ENCODE peak calls at places on chromosomes 7 and 10, in ten cellular contexts. X is PC-9, F is HFFc6, N is NCI-H2081, P is EL, B is nephron progenitor cell, O is HTR-8/SVneo, K is T-helper 9 cell, Q is NCI-H1105 treated with DMSO at 0.1 percent for 48 hours, Z is B cell. I is an unnamed sample.

GRCh38 chr10:23053036-23053435 is 42.3 kb upstream of the MSRB2 start:
- DNase-seq in X (peak), F (no peak), N (no peak), P (no peak), B (no peak), O (no peak), K (no peak), Q (no peak), Z (no peak), I (no peak)

GRCh38 chr7:125436220-125436619 is 506.6 kb upstream of the POT1 start:
- DNase-seq in X (no peak), F (no peak), N (no peak), P (no peak), B (no peak), O (no peak), K (no peak), Q (no peak), Z (no peak), I (no peak)

GRCh38 chr10:17200885-17201164 is 647 bp downstream of the TRDMT1 start:
- DNase-seq in X (peak), F (peak), N (no peak), P (peak), B (no peak), O (no peak), K (no peak), Q (peak), Z (no peak), I (no peak)

GRCh38 chr10:76155961-76156360 is 724.5 kb downstream of the LRMDA start:
- DNase-seq in X (no peak), F (no peak), N (no peak), P (no peak), B (no peak), O (no peak), K (no peak), Q (no peak), Z (no peak), I (no peak)

GRCh38 chr7:132666076-132666775 is 90.0 kb upstream of the PLXNA4 start:
- DNase-seq in X (peak), F (no peak), N (no peak), P (peak), B (no peak), O (no peak), K (no peak), Q (no peak), Z (no peak), I (no peak)

GRCh38 chr10:101295266-101295665 is 58.7 kb upstream of the BTRC start:
- DNase-seq in X (no peak), F (no peak), N (no peak), P (no peak), B (no peak), O (no peak), K (no peak), Q (no peak), Z (no peak), I (no peak)

GRCh38 chr7:37643876-37644275 is 39.7 kb upstream of the GPR141 start:
- DNase-seq in X (no peak), F (no peak), N (peak), P (no peak), B (peak), O (no peak), K (no peak), Q (no peak), Z (no peak), I (no peak)

GRCh38 chr10:98414578-98414931 is 427 bp downstream of the PYROXD2 start:
- DNase-seq in X (no peak), F (no peak), N (no peak), P (no peak), B (no peak), O (no peak), K (no peak), Q (no peak), Z (no peak), I (no peak)

GRCh38 chr10:72449842-72450495 is 95.2 kb upstream of the DNAJB12 start:
- DNase-seq in X (peak), F (no peak), N (no peak), P (no peak), B (no peak), O (no peak), K (no peak), Q (no peak), Z (no peak), I (no peak)

GRCh38 chr10:103769176-103769575 is 86.2 kb downstream of the SH3PXD2A start:
- DNase-seq in X (no peak), F (no peak), N (no peak), P (no peak), B (no peak), O (no peak), K (no peak), Q (no peak), Z (no peak), I (no peak)

GRCh38 chr10:79433324-79434222 is 11.9 kb downstream of the ZCCHC24 start:
- DNase-seq in X (no peak), F (no peak), N (no peak), P (no peak), B (no peak), O (no peak), K (no peak), Q (no peak), Z (no peak), I (no peak)

GRCh38 chr10:43965033-43965917 is 316.6 kb upstream of the ZNF32 start:
- DNase-seq in X (no peak), F (peak), N (no peak), P (peak), B (no peak), O (no peak), K (no peak), Q (no peak), Z (no peak), I (no peak)

GRCh38 chr7:81447351-81447952 is 322.4 kb downstream of the HGF start:
- DNase-seq in X (no peak), F (peak), N (peak), P (peak), B (no peak), O (peak), K (no peak), Q (peak), Z (no peak), I (no peak)

GRCh38 chr10:119755446-119755845 is 29.6 kb downstream of the INPP5F start:
- DNase-seq in X (no peak), F (no peak), N (no peak), P (peak), B (no peak), O (no peak), K (no peak), Q (no peak), Z (no peak), I (no peak)

I was measured in GM18507.